ENCODE peak calls at places on chromosomes 5 and 9, in ten cellular contexts. One of them, this sample, is unnamed.
A peak's percentile ranks its signal among the peaks of the same experiment; 100 is the strongest.

GRCh38 chr5:100644776-100645175 is 109.6 kb downstream of the FAM174A start:
- DNase-seq in brain microvascular endothelial cell: no peak
- DNase-seq in IMR-90: no peak
- DNase-seq in adrenal gland: no peak
- DNase-seq in H9: no peak
- DNase-seq in SK-N-SH: no peak
- DNase-seq in spleen: no peak
- DNase-seq in effector memory CD4-positive, alpha-beta T cell: no peak
- DNase-seq in CD4-positive, CD25-positive, alpha-beta regulatory T cell: no peak
- DNase-seq in upper lobe of right lung: no peak
- DNase-seq in this sample: no peak

GRCh38 chr5:91390268-91390667 is 7.2 kb upstream of the ARRDC3 start:
- DNase-seq in brain microvascular endothelial cell: no peak
- DNase-seq in IMR-90: no peak
- DNase-seq in adrenal gland: no peak
- DNase-seq in H9: no peak
- DNase-seq in SK-N-SH: no peak
- DNase-seq in spleen: no peak
- DNase-seq in effector memory CD4-positive, alpha-beta T cell: no peak
- DNase-seq in CD4-positive, CD25-positive, alpha-beta regulatory T cell: no peak
- DNase-seq in upper lobe of right lung: no peak
- DNase-seq in this sample: no peak

GRCh38 chr9:132994410-132995120 is 16.1 kb downstream of the GFI1B start:
- DNase-seq in brain microvascular endothelial cell: peak; percentile 15
- DNase-seq in IMR-90: peak; percentile 57
- DNase-seq in adrenal gland: no peak
- DNase-seq in H9: no peak
- DNase-seq in SK-N-SH: peak; percentile 8
- DNase-seq in spleen: peak; percentile 73
- DNase-seq in effector memory CD4-positive, alpha-beta T cell: no peak
- DNase-seq in CD4-positive, CD25-positive, alpha-beta regulatory T cell: no peak
- DNase-seq in upper lobe of right lung: no peak
- DNase-seq in this sample: no peak

GRCh38 chr5:125151150-125151932 is 404.9 kb upstream of the ZNF608 start:
- DNase-seq in brain microvascular endothelial cell: no peak
- DNase-seq in IMR-90: no peak
- DNase-seq in adrenal gland: no peak
- DNase-seq in H9: no peak
- DNase-seq in SK-N-SH: no peak
- DNase-seq in spleen: no peak
- DNase-seq in effector memory CD4-positive, alpha-beta T cell: no peak
- DNase-seq in CD4-positive, CD25-positive, alpha-beta regulatory T cell: no peak
- DNase-seq in upper lobe of right lung: no peak
- DNase-seq in this sample: no peak

GRCh38 chr5:90504743-90505142 is 24.6 kb downstream of the LYSMD3 start:
- DNase-seq in brain microvascular endothelial cell: no peak
- DNase-seq in IMR-90: no peak
- DNase-seq in adrenal gland: no peak
- DNase-seq in H9: no peak
- DNase-seq in SK-N-SH: no peak
- DNase-seq in spleen: no peak
- DNase-seq in effector memory CD4-positive, alpha-beta T cell: no peak
- DNase-seq in CD4-positive, CD25-positive, alpha-beta regulatory T cell: no peak
- DNase-seq in upper lobe of right lung: no peak
- DNase-seq in this sample: no peak

GRCh38 chr5:139649082-139649991 is 1.2 kb downstream of the CXXC5 start:
- DNase-seq in brain microvascular endothelial cell: no peak
- DNase-seq in IMR-90: no peak
- DNase-seq in adrenal gland: peak; percentile 51
- DNase-seq in H9: peak; percentile 76
- DNase-seq in SK-N-SH: peak; percentile 65
- DNase-seq in spleen: peak; percentile 88
- DNase-seq in effector memory CD4-positive, alpha-beta T cell: no peak
- DNase-seq in CD4-positive, CD25-positive, alpha-beta regulatory T cell: no peak
- DNase-seq in upper lobe of right lung: peak; percentile 83
- DNase-seq in this sample: no peak

GRCh38 chr5:155027993-155028629 is 14.6 kb downstream of the KIF4B start:
- DNase-seq in brain microvascular endothelial cell: no peak
- DNase-seq in IMR-90: no peak
- DNase-seq in adrenal gland: no peak
- DNase-seq in H9: no peak
- DNase-seq in SK-N-SH: no peak
- DNase-seq in spleen: no peak
- DNase-seq in effector memory CD4-positive, alpha-beta T cell: no peak
- DNase-seq in CD4-positive, CD25-positive, alpha-beta regulatory T cell: no peak
- DNase-seq in upper lobe of right lung: no peak
- DNase-seq in this sample: no peak

GRCh38 chr5:87746891-87747366 is 334.2 kb upstream of the CCNH start:
- DNase-seq in brain microvascular endothelial cell: no peak
- DNase-seq in IMR-90: no peak
- DNase-seq in adrenal gland: no peak
- DNase-seq in H9: no peak
- DNase-seq in SK-N-SH: no peak
- DNase-seq in spleen: no peak
- DNase-seq in effector memory CD4-positive, alpha-beta T cell: no peak
- DNase-seq in CD4-positive, CD25-positive, alpha-beta regulatory T cell: no peak
- DNase-seq in upper lobe of right lung: no peak
- DNase-seq in this sample: no peak

GRCh38 chr9:68970150-68970549 is 43.8 kb downstream of the PRKACG start:
- DNase-seq in brain microvascular endothelial cell: no peak
- DNase-seq in IMR-90: no peak
- DNase-seq in adrenal gland: no peak
- DNase-seq in H9: no peak
- DNase-seq in SK-N-SH: no peak
- DNase-seq in spleen: no peak
- DNase-seq in effector memory CD4-positive, alpha-beta T cell: no peak
- DNase-seq in CD4-positive, CD25-positive, alpha-beta regulatory T cell: no peak
- DNase-seq in upper lobe of right lung: no peak
- DNase-seq in this sample: no peak

GRCh38 chr5:17910318-17910717 is 276.1 kb downstream of the TAF11L14 start:
- DNase-seq in brain microvascular endothelial cell: no peak
- DNase-seq in IMR-90: peak; percentile 20
- DNase-seq in adrenal gland: no peak
- DNase-seq in H9: no peak
- DNase-seq in SK-N-SH: no peak
- DNase-seq in spleen: no peak
- DNase-seq in effector memory CD4-positive, alpha-beta T cell: no peak
- DNase-seq in CD4-positive, CD25-positive, alpha-beta regulatory T cell: no peak
- DNase-seq in upper lobe of right lung: no peak
- DNase-seq in this sample: no peak

GRCh38 chr5:111063709-111064322 is 7.7 kb upstream of the TSLP start:
- DNase-seq in brain microvascular endothelial cell: no peak
- DNase-seq in IMR-90: peak; percentile 30
- DNase-seq in adrenal gland: no peak
- DNase-seq in H9: no peak
- DNase-seq in SK-N-SH: peak; percentile 31
- DNase-seq in spleen: no peak
- DNase-seq in effector memory CD4-positive, alpha-beta T cell: no peak
- DNase-seq in CD4-positive, CD25-positive, alpha-beta regulatory T cell: no peak
- DNase-seq in upper lobe of right lung: no peak
- DNase-seq in this sample: no peak

GRCh38 chr5:168726342-168726741 is 147.2 kb upstream of the PANK3 start:
- DNase-seq in brain microvascular endothelial cell: no peak
- DNase-seq in IMR-90: no peak
- DNase-seq in adrenal gland: no peak
- DNase-seq in H9: no peak
- DNase-seq in SK-N-SH: no peak
- DNase-seq in spleen: no peak
- DNase-seq in effector memory CD4-positive, alpha-beta T cell: no peak
- DNase-seq in CD4-positive, CD25-positive, alpha-beta regulatory T cell: no peak
- DNase-seq in upper lobe of right lung: no peak
- DNase-seq in this sample: no peak

GRCh38 chr5:146647656-146648199 is 131.7 kb upstream of the GPR151 start:
- DNase-seq in brain microvascular endothelial cell: no peak
- DNase-seq in IMR-90: no peak
- DNase-seq in adrenal gland: no peak
- DNase-seq in H9: no peak
- DNase-seq in SK-N-SH: peak; percentile 61
- DNase-seq in spleen: no peak
- DNase-seq in effector memory CD4-positive, alpha-beta T cell: no peak
- DNase-seq in CD4-positive, CD25-positive, alpha-beta regulatory T cell: no peak
- DNase-seq in upper lobe of right lung: no peak
- DNase-seq in this sample: no peak

GRCh38 chr5:155753943-155754581 is 572.9 kb upstream of the SGCD start:
- DNase-seq in brain microvascular endothelial cell: no peak
- DNase-seq in IMR-90: no peak
- DNase-seq in adrenal gland: no peak
- DNase-seq in H9: no peak
- DNase-seq in SK-N-SH: no peak
- DNase-seq in spleen: no peak
- DNase-seq in effector memory CD4-positive, alpha-beta T cell: no peak
- DNase-seq in CD4-positive, CD25-positive, alpha-beta regulatory T cell: no peak
- DNase-seq in upper lobe of right lung: no peak
- DNase-seq in this sample: no peak

GRCh38 chr5:177981296-177982071 is 14.6 kb downstream of the PROP1 start:
- DNase-seq in brain microvascular endothelial cell: no peak
- DNase-seq in IMR-90: no peak
- DNase-seq in adrenal gland: no peak
- DNase-seq in H9: no peak
- DNase-seq in SK-N-SH: no peak
- DNase-seq in spleen: no peak
- DNase-seq in effector memory CD4-positive, alpha-beta T cell: no peak
- DNase-seq in CD4-positive, CD25-positive, alpha-beta regulatory T cell: no peak
- DNase-seq in upper lobe of right lung: no peak
- DNase-seq in this sample: no peak

GRCh38 chr9:617441-618085 is 223.9 kb upstream of the DMRT1 start:
- DNase-seq in brain microvascular endothelial cell: no peak
- DNase-seq in IMR-90: no peak
- DNase-seq in adrenal gland: no peak
- DNase-seq in H9: peak; percentile 29
- DNase-seq in SK-N-SH: no peak
- DNase-seq in spleen: no peak
- DNase-seq in effector memory CD4-positive, alpha-beta T cell: no peak
- DNase-seq in CD4-positive, CD25-positive, alpha-beta regulatory T cell: no peak
- DNase-seq in upper lobe of right lung: no peak
- DNase-seq in this sample: no peak
- H3K27ac ChIP-seq in brain microvascular endothelial cell: no peak overlapping the region
- H3K27ac ChIP-seq in IMR-90: no peak overlapping the region
- H3K27ac ChIP-seq in adrenal gland: no peak overlapping the region
- H3K27ac ChIP-seq in H9: no peak overlapping the region
- H3K27ac ChIP-seq in SK-N-SH: no peak overlapping the region
- H3K27ac ChIP-seq in spleen: no peak overlapping the region
- H3K27ac ChIP-seq in effector memory CD4-positive, alpha-beta T cell: no peak overlapping the region
- H3K27ac ChIP-seq in CD4-positive, CD25-positive, alpha-beta regulatory T cell: no peak overlapping the region
- H3K27ac ChIP-seq in upper lobe of right lung: no peak overlapping the region
- H3K27ac ChIP-seq in this sample: no peak overlapping the region

DNA sequence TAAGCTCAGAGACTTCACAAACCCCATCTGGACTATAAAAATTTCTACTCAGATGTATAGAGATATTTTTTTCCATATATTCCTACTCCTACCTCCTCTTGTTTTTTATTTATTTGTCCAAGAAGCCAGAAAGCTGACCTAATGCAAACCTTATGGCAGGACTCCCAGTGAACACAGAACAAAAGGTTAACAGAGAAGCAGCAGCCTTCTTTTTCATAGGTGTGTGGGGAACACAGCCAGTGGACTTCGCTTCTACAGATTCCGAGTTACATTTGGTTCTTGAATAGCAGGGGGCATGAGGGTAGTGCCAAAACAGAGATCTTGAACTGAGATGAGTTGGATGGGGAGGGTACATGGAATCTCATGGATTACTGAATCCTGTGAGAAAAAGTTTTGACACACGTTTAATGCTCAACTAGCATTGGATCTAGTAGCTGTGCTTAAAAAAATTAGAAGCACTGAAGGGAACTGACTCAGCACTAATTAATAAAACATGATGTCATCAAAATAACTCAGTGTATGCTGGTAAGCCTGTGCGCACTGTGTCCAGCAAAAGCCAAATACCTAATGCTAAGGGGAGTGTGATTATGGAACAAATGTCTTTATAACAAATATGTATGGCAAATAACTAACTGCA is 240.1 kb downstream of the GABRB2 start:
- DNase-seq in brain microvascular endothelial cell: no peak
- DNase-seq in IMR-90: no peak
- DNase-seq in adrenal gland: no peak
- DNase-seq in H9: no peak
- DNase-seq in SK-N-SH: no peak
- DNase-seq in spleen: no peak
- DNase-seq in effector memory CD4-positive, alpha-beta T cell: no peak
- DNase-seq in CD4-positive, CD25-positive, alpha-beta regulatory T cell: no peak
- DNase-seq in upper lobe of right lung: no peak
- DNase-seq in this sample: no peak
- H3K27ac ChIP-seq in brain microvascular endothelial cell: no peak overlapping the region
- H3K27ac ChIP-seq in IMR-90: no peak overlapping the region
- H3K27ac ChIP-seq in adrenal gland: no peak overlapping the region
- H3K27ac ChIP-seq in H9: no peak overlapping the region
- H3K27ac ChIP-seq in SK-N-SH: no peak overlapping the region
- H3K27ac ChIP-seq in spleen: no peak overlapping the region
- H3K27ac ChIP-seq in effector memory CD4-positive, alpha-beta T cell: no peak overlapping the region
- H3K27ac ChIP-seq in CD4-positive, CD25-positive, alpha-beta regulatory T cell: no peak overlapping the region
- H3K27ac ChIP-seq in upper lobe of right lung: no peak overlapping the region
- H3K27ac ChIP-seq in this sample: no peak overlapping the region

GRCh38 chr5:173755319-173755718 is 132.8 kb upstream of the CPEB4 start:
- DNase-seq in brain microvascular endothelial cell: no peak
- DNase-seq in IMR-90: no peak
- DNase-seq in adrenal gland: no peak
- DNase-seq in H9: no peak
- DNase-seq in SK-N-SH: no peak
- DNase-seq in spleen: no peak
- DNase-seq in effector memory CD4-positive, alpha-beta T cell: no peak
- DNase-seq in CD4-positive, CD25-positive, alpha-beta regulatory T cell: no peak
- DNase-seq in upper lobe of right lung: no peak
- DNase-seq in this sample: no peak
- H3K27ac ChIP-seq in brain microvascular endothelial cell: no peak overlapping the region
- H3K27ac ChIP-seq in IMR-90: no peak overlapping the region
- H3K27ac ChIP-seq in adrenal gland: no peak overlapping the region
- H3K27ac ChIP-seq in H9: no peak overlapping the region
- H3K27ac ChIP-seq in SK-N-SH: no peak overlapping the region
- H3K27ac ChIP-seq in spleen: no peak overlapping the region
- H3K27ac ChIP-seq in effector memory CD4-positive, alpha-beta T cell: no peak overlapping the region
- H3K27ac ChIP-seq in CD4-positive, CD25-positive, alpha-beta regulatory T cell: no peak overlapping the region
- H3K27ac ChIP-seq in upper lobe of right lung: no peak overlapping the region
- H3K27ac ChIP-seq in this sample: no peak overlapping the region

GRCh38 chr5:68319316-68320093 is 103.9 kb downstream of the PIK3R1 start:
- DNase-seq in brain microvascular endothelial cell: peak; percentile 74
- DNase-seq in IMR-90: peak; percentile 74
- DNase-seq in adrenal gland: no peak
- DNase-seq in H9: no peak
- DNase-seq in SK-N-SH: no peak
- DNase-seq in spleen: no peak
- DNase-seq in effector memory CD4-positive, alpha-beta T cell: no peak
- DNase-seq in CD4-positive, CD25-positive, alpha-beta regulatory T cell: no peak
- DNase-seq in upper lobe of right lung: no peak
- DNase-seq in this sample: no peak
- H3K27ac ChIP-seq in brain microvascular endothelial cell: no peak overlapping the region
- H3K27ac ChIP-seq in IMR-90: no peak overlapping the region
- H3K27ac ChIP-seq in adrenal gland: no peak overlapping the region
- H3K27ac ChIP-seq in H9: no peak overlapping the region
- H3K27ac ChIP-seq in SK-N-SH: no peak overlapping the region
- H3K27ac ChIP-seq in spleen: no peak overlapping the region
- H3K27ac ChIP-seq in effector memory CD4-positive, alpha-beta T cell: no peak overlapping the region
- H3K27ac ChIP-seq in CD4-positive, CD25-positive, alpha-beta regulatory T cell: no peak overlapping the region
- H3K27ac ChIP-seq in upper lobe of right lung: no peak overlapping the region
- H3K27ac ChIP-seq in this sample: no peak overlapping the region